ENCODE peak calls at places on chromosomes 1 and 21, in four cellular contexts. One of them, this sample, is unnamed.

GRCh38 chr1:65769621-65770020 is 23.1 kb upstream of the PDE4B start:
- DNase-seq in stomach: no peak
- DNase-seq in neural progenitor cell: no peak
- DNase-seq in hypothalamus: no peak
- DNase-seq in this sample: no peak

GRCh38 chr1:171948491-171948890 is 107.2 kb downstream of the DNM3 start:
- DNase-seq in hypothalamus: no peak
- DNase-seq in neural progenitor cell: no peak
- DNase-seq in stomach: no peak
- DNase-seq in this sample: no peak

GRCh38 chr21:38468989-38469388 is 29.3 kb downstream of the ERG start:
- DNase-seq in neural progenitor cell: no peak
- DNase-seq in hypothalamus: no peak
- DNase-seq in stomach: no peak
- DNase-seq in this sample: no peak

GRCh38 chr1:209769956-209770355 is 14.1 kb downstream of the TRAF3IP3 start:
- DNase-seq in neural progenitor cell: no peak
- DNase-seq in hypothalamus: no peak
- DNase-seq in stomach: no peak
- DNase-seq in this sample: no peak

GRCh38 chr1:65497276-65497830 is 76.9 kb downstream of the LEPR start:
- DNase-seq in stomach: no peak
- DNase-seq in hypothalamus: no peak
- DNase-seq in neural progenitor cell: no peak
- DNase-seq in this sample: no peak

GRCh38 chr1:205913451-205914204 is 29.6 kb downstream of the SLC26A9 start:
- DNase-seq in stomach: peak
- DNase-seq in neural progenitor cell: no peak
- DNase-seq in hypothalamus: no peak
- DNase-seq in this sample: no peak

GRCh38 chr1:39110882-39111281 is 84.7 kb downstream of the NDUFS5 start:
- DNase-seq in hypothalamus: no peak
- DNase-seq in stomach: no peak
- DNase-seq in neural progenitor cell: no peak
- DNase-seq in this sample: no peak

GRCh38 chr1:246462986-246463385 is 44.1 kb downstream of the SMYD3 start:
- DNase-seq in hypothalamus: no peak
- DNase-seq in neural progenitor cell: no peak
- DNase-seq in stomach: no peak
- DNase-seq in this sample: no peak

GRCh38 chr1:207941664-207942063 is 30.7 kb upstream of the CD34 start:
- DNase-seq in stomach: peak
- DNase-seq in neural progenitor cell: no peak
- DNase-seq in hypothalamus: peak
- DNase-seq in this sample: no peak

GRCh38 chr1:244097523-244098390 is 46.7 kb downstream of the ZBTB18 start:
- DNase-seq in hypothalamus: no peak
- DNase-seq in neural progenitor cell: no peak
- DNase-seq in stomach: no peak
- DNase-seq in this sample: no peak

GRCh38 chr1:198019126-198019525 is 102.0 kb downstream of the LHX9 start:
- DNase-seq in neural progenitor cell: no peak
- DNase-seq in stomach: no peak
- DNase-seq in hypothalamus: no peak
- DNase-seq in this sample: no peak

GRCh38 chr21:35990609-35991008 is 69.7 kb downstream of the SETD4 start:
- DNase-seq in stomach: no peak
- DNase-seq in hypothalamus: no peak
- DNase-seq in neural progenitor cell: no peak
- DNase-seq in this sample: no peak

GRCh38 chr1:223142269-223142668 is 779 bp downstream of the TLR5 start:
- DNase-seq in hypothalamus: no peak
- DNase-seq in stomach: no peak
- DNase-seq in neural progenitor cell: no peak
- DNase-seq in this sample: no peak

GRCh38 chr1:234618726-234619049 is 8.7 kb upstream of the IRF2BP2 start:
- DNase-seq in neural progenitor cell: no peak
- DNase-seq in stomach: no peak
- DNase-seq in hypothalamus: no peak
- DNase-seq in this sample: no peak

GRCh38 chr21:14533555-14534400 is 12.3 kb downstream of the SAMSN1 start:
- DNase-seq in neural progenitor cell: no peak
- DNase-seq in stomach: no peak
- DNase-seq in hypothalamus: no peak
- DNase-seq in this sample: no peak

GRCh38 chr1:33466159-33466558 is 6.3 kb upstream of the ZSCAN20 start:
- DNase-seq in hypothalamus: no peak
- DNase-seq in neural progenitor cell: no peak
- DNase-seq in stomach: no peak
- DNase-seq in this sample: no peak

GRCh38 chr1:243470492-243470891 is 214.7 kb downstream of the SDCCAG8 start:
- DNase-seq in stomach: no peak
- DNase-seq in neural progenitor cell: peak
- DNase-seq in hypothalamus: no peak
- DNase-seq in this sample: peak

GRCh38 chr1:173459885-173460284 is 17.2 kb upstream of the PRDX6 start:
- DNase-seq in neural progenitor cell: no peak
- DNase-seq in stomach: no peak
- DNase-seq in hypothalamus: no peak
- DNase-seq in this sample: no peak

GRCh38 chr1:24857528-24858133 is 72.4 kb downstream of the RUNX3 start:
- DNase-seq in stomach: no peak
- DNase-seq in hypothalamus: no peak
- DNase-seq in neural progenitor cell: peak
- DNase-seq in this sample: no peak

GRCh38 chr21:36661511-36662309 is 37.2 kb upstream of the SIM2 start:
- DNase-seq in neural progenitor cell: peak
- DNase-seq in hypothalamus: no peak
- DNase-seq in stomach: peak
- DNase-seq in this sample: peak

GRCh38 chr1:22721122-22721873 is 10.7 kb downstream of the EPHB2 start:
- DNase-seq in neural progenitor cell: no peak
- DNase-seq in hypothalamus: no peak
- DNase-seq in stomach: no peak
- DNase-seq in this sample: no peak

GRCh38 chr1:46099215-46099614 is 33.2 kb downstream of the PIK3R3 start:
- DNase-seq in neural progenitor cell: no peak
- DNase-seq in hypothalamus: no peak
- DNase-seq in stomach: no peak
- DNase-seq in this sample: no peak

GRCh38 chr1:208189183-208189582 is 55.0 kb downstream of the PLXNA2 start:
- DNase-seq in neural progenitor cell: no peak
- DNase-seq in stomach: no peak
- DNase-seq in hypothalamus: no peak
- DNase-seq in this sample: peak

This sample was measured in WERI-Rb-1.